ENCODE peak calls at places on chromosomes 11 and 22, in ten cellular contexts. P, D, T, X, E, K, M, L, U and Z are unnamed samples.

GRCh38 chr11:35488117-35488516 is 37.3 kb downstream of the PAMR1 start:
- DNase-seq in P (no peak), D (no peak), T (no peak), M (no peak), U (no peak), X (no peak), E (no peak), K (no peak), L (no peak), Z (no peak)

GRCh38 chr22:20436309-20437252 is 1.0 kb downstream of the SCARF2 start:
- DNase-seq in D (no peak), L (no peak), K (no peak), M (no peak), P (no peak), U (no peak), E (no peak), X (no peak), T (no peak), Z (no peak)

GRCh38 chr11:2489103-2489502 is 44.3 kb downstream of the KCNQ1 start:
- DNase-seq in X (no peak), D (no peak), K (no peak), P (no peak), E (no peak), L (no peak), U (no peak), M (peak), T (no peak), Z (no peak)

GRCh38 chr22:32796865-32797573 is 4.5 kb upstream of the TIMP3 start:
- DNase-seq in M (no peak), E (peak), L (peak), K (peak), D (peak), P (no peak), U (peak), X (peak), T (peak), Z (peak)

GRCh38 chr22:28917747-28918543 is 34.6 kb downstream of the ZNRF3 start:
- DNase-seq in P (no peak), M (no peak), T (no peak), X (peak), K (peak), E (peak), L (peak), U (peak), D (peak), Z (peak)

GRCh38 chr11:69864589-69864929 is 45.3 kb upstream of the FGF3 start:
- DNase-seq in D (no peak), M (no peak), K (no peak), T (no peak), U (no peak), P (no peak), E (no peak), X (no peak), L (no peak), Z (no peak)

GRCh38 chr22:30277547-30278344 is 11.1 kb upstream of the OSM start:
- DNase-seq in P (no peak), L (no peak), T (no peak), D (no peak), X (no peak), U (no peak), M (no peak), E (no peak), K (no peak), Z (no peak)

GRCh38 chr11:2166091-2166851 is 5.3 kb upstream of the INS start:
- DNase-seq in P (no peak), M (no peak), K (no peak), U (no peak), E (no peak), T (no peak), X (peak), D (no peak), L (no peak), Z (no peak)

GRCh38 chr11:23205156-23205871 is 345.0 kb upstream of the CCDC179 start:
- DNase-seq in E (no peak), P (no peak), M (no peak), T (no peak), X (no peak), U (no peak), K (no peak), L (no peak), D (no peak), Z (no peak)

GRCh38 chr22:19128009-19128401 is 3.1 kb upstream of the TSSK2 start:
- DNase-seq in U (no peak), L (no peak), T (no peak), M (no peak), E (no peak), P (no peak), X (no peak), D (no peak), K (no peak), Z (no peak)

GRCh38 chr11:130431806-130432205 is 3.4 kb upstream of the ADAMTS8 start:
- DNase-seq in P (no peak), E (no peak), K (no peak), T (no peak), X (no peak), M (no peak), U (no peak), D (no peak), L (no peak), Z (no peak)

GRCh38 chr11:128555606-128556005 is 31.8 kb downstream of the ETS1 start:
- DNase-seq in E (no peak), L (peak), K (no peak), D (no peak), T (no peak), M (no peak), P (no peak), X (no peak), U (no peak), Z (no peak)

GRCh38 chr22:33330534-33330933 is 272.4 kb upstream of the SYN3 start:
- DNase-seq in E (no peak), K (no peak), M (no peak), U (no peak), P (no peak), X (no peak), L (no peak), D (no peak), T (no peak), Z (no peak)

GRCh38 chr22:18954333-18954732 is 18.2 kb upstream of the PRODH start:
- DNase-seq in X (peak), U (peak), E (peak), K (peak), D (peak), M (no peak), L (no peak), P (peak), T (peak), Z (peak)

GRCh38 chr11:71129624-71130023 is 122.8 kb downstream of the SHANK2 start:
- DNase-seq in M (no peak), P (no peak), D (no peak), T (no peak), U (no peak), L (no peak), E (no peak), K (no peak), X (no peak), Z (peak)

GRCh38 chr11:110972640-110973039 is 260.4 kb upstream of the ARHGAP20 start:
- DNase-seq in E (no peak), P (no peak), D (no peak), U (no peak), X (no peak), K (no peak), L (no peak), M (no peak), T (no peak), Z (no peak)

GRCh38 chr11:66851698-66852465 is 5.0 kb upstream of the LRFN4 start:
- DNase-seq in E (peak), M (no peak), P (no peak), U (no peak), D (no peak), T (peak), L (no peak), X (no peak), K (no peak), Z (no peak)

GRCh38 chr22:45478108-45478771 is 24.4 kb upstream of the FBLN1 start:
- DNase-seq in X (no peak), M (no peak), D (no peak), T (no peak), K (no peak), L (no peak), E (no peak), P (no peak), U (peak), Z (no peak)

GRCh38 chr22:26767351-26767970 is 110.1 kb downstream of the MIAT start:
- DNase-seq in X (no peak), K (no peak), L (no peak), P (no peak), T (no peak), U (no peak), M (no peak), D (no peak), E (no peak), Z (no peak)

GRCh38 chr22:47165338-47165931 is 403.0 kb downstream of the TBC1D22A start:
- DNase-seq in U (no peak), M (no peak), E (peak), L (no peak), K (peak), P (no peak), T (no peak), D (peak), X (no peak), Z (no peak)

GRCh38 chr11:86914836-86915519 is 40.2 kb downstream of the FZD4 start:
- DNase-seq in L (no peak), D (no peak), U (no peak), X (no peak), T (no peak), E (no peak), M (no peak), P (no peak), K (no peak), Z (no peak)

GRCh38 chr11:85705805-85706204 is 19.8 kb upstream of the CCDC89 start:
- DNase-seq in U (no peak), M (no peak), X (no peak), L (no peak), T (no peak), K (no peak), D (no peak), P (no peak), E (no peak), Z (no peak)

GRCh38 chr11:110526323-110526722 is 96.6 kb downstream of the FDX1 start:
- DNase-seq in L (no peak), D (no peak), M (no peak), P (no peak), K (no peak), X (no peak), U (no peak), E (no peak), T (no peak), Z (no peak)

GRCh38 chr11:2420502-2421225 is 20.1 kb downstream of the TSSC4 start:
- DNase-seq in L (peak), T (peak), P (peak), M (no peak), U (peak), E (peak), K (peak), D (peak), X (peak), Z (peak)

GRCh38 chr11:34585870-34586654 is 34.8 kb upstream of the EHF start:
- DNase-seq in E (no peak), X (no peak), U (peak), L (peak), M (no peak), D (no peak), T (no peak), K (no peak), P (no peak), Z (peak)

GRCh38 chr22:16974298-16975084 is 33.5 kb downstream of the GAB4 start:
- DNase-seq in M (peak), L (no peak), K (no peak), E (no peak), T (no peak), U (no peak), P (no peak), X (no peak), D (no peak), Z (no peak)

GRCh38 chr11:121467965-121468364 is 15.2 kb upstream of the SORL1-AS1 start:
- DNase-seq in D (no peak), X (no peak), T (no peak), U (no peak), M (no peak), P (peak), E (no peak), L (no peak), K (no peak), Z (no peak)

GRCh38 chr22:17774206-17774927 is at the start of gene BID:
- DNase-seq in D (peak), T (peak), K (peak), M (no peak), L (no peak), P (peak), E (peak), U (no peak), X (peak), Z (peak)

GRCh38 chr11:60459345-60459744 is 3.7 kb downstream of the MS4A1 start:
- DNase-seq in X (no peak), E (no peak), K (no peak), U (no peak), P (no peak), M (no peak), D (no peak), T (no peak), L (no peak), Z (no peak)

DNA sequence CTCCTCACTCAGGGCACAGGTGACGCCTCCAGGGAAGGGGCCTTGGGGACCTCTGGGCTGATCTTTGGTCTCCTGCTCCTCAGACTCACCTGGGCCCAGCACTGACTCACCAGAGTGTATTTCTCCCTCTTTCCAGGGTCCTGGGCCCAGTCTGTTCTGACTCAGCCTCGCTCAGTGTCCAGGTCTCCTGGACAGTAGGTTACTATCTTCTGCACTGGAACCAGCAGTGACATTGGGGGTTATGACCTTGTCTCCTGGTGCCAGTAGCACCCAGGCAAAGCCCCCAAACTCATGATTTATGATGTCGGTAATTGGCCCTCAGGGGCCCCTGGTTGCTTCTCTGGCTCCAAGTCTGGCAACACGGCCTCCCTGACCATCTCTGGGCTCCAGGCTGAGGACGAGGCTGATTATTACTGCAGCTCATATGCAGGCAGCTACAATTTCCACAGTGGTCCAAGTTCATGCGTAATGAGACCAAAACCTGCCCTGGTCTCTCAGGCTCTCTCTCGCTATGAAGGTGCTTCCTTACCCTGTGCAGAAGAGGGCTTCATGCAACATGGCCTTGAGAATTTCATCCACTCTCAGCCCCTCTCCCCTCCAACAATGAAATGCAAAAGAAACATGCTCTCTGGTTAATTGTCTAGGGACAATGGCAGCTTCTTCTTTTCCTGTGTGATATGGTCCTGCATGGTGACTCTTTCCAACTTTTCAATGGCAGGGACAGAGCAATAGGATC is 21.0 kb upstream of the PRAME start:
- DNase-seq in L (no peak), M (no peak), T (no peak), K (no peak), U (no peak), P (no peak), D (no peak), E (no peak), X (no peak), Z (no peak)
- TF ChIP-seq POLR2A in L (no peak), M (no peak), T (no peak), K (no peak), U (no peak), P (no peak), D (no peak), E (no peak), X (no peak), Z (no peak)

GRCh38 chr22:39313258-39314001 is 6.0 kb downstream of the RPL3 start:
- DNase-seq in D (no peak), E (no peak), T (no peak), X (no peak), M (no peak), K (no peak), U (no peak), L (no peak), P (no peak), Z (no peak)

GRCh38 chr22:39314251-39314971 is 5.0 kb downstream of the RPL3 start:
- DNase-seq in U (no peak), K (peak), M (no peak), D (no peak), E (no peak), X (no peak), L (no peak), P (no peak), T (no peak), Z (no peak)

GRCh38 chr22:39317084-39317755 is 2.2 kb downstream of the RPL3 start:
- DNase-seq in X (no peak), E (peak), M (peak), T (no peak), D (no peak), P (peak), L (no peak), U (no peak), K (no peak), Z (no peak)

GRCh38 chr22:39316440-39317083 is 2.9 kb downstream of the RPL3 start:
- DNase-seq in K (peak), U (no peak), T (peak), L (peak), P (peak), D (peak), X (peak), M (peak), E (peak), Z (peak)

DNA sequence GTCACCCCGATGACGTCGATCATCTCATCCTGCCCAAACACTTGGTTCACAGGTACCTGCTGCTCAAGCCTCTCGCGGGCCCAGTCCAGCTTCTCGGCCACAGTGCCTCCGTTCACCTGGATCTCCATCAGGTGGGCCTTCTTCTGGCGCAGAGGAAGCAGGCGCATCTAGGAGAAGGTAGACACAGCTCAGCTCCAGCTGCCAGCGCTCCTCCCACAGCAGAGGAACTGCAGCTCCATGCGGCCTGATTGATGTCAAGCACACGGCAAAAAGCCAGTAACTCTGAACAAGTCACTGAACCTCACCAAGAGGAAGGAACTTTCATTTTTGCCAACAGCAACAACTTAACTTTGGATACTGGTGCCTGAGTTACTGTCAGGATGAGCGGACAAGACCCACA is 4.0 kb downstream of the RPL3 start:
- DNase-seq in P (no peak), U (no peak), E (no peak), X (no peak), M (no peak), T (peak), D (no peak), K (no peak), L (no peak), Z (no peak)
- TF ChIP-seq POLR2A in P (no peak), U (no peak), E (no peak), X (no peak), M (no peak), T (no peak), D (no peak), K (no peak), L (no peak), Z (no peak)

DNA sequence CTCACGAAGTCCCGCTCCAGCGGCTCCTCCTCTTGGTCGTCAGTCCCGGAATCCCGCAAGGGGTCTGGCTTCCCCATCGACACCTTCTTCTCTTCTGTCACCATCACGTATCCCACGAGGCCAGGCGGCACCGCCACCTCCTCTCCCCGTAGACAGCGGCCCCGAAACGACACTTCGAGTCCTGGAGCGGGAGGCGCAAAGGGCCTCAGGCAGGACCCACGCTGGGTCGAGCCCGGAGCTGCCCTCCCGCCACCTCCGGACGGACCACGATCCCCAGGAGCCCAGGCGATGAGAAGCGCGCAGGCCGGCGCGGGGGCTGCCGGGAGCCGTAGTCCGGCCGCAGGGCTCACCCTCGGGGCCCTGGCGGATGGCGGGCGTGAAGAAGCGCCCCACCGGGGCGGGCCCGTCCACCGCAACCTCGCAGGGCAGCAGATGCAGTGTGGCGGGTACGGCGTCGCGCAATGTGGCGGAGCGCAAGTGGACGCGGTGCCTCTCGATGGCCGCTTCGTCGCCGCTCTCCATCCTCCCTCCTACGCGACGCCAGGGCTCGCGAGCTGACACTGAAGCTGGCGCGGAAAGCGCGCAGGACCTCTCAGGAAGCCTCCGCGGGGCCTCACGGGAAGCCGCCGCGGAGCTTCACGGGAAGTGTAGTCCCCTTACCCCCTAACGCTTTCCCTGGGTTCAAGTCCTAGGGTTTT is at the start of gene RNASEH2C:
- DNase-seq in P (peak), K (peak), X (peak), M (no peak), U (peak), E (peak), L (peak), D (peak), T (peak), Z (peak)
- TF ChIP-seq POLR2A in P (peak), K (peak), X (no peak), M (peak), U (peak), E (peak), L (peak), D (peak), T (peak), Z (peak)

GRCh38 chr11:118998822-118999221 is 884 bp downstream of the CENATAC start:
- DNase-seq in P (no peak), E (no peak), X (peak), D (no peak), U (peak), L (peak), T (no peak), M (no peak), K (no peak), Z (peak)

GRCh38 chr11:119000906-119001305 is 3.0 kb downstream of the CENATAC start:
- DNase-seq in K (no peak), P (no peak), U (no peak), E (no peak), D (no peak), M (no peak), X (no peak), T (no peak), L (no peak), Z (no peak)

GRCh38 chr11:118998388-118998717 is 415 bp downstream of the CENATAC start:
- DNase-seq in X (no peak), E (peak), U (no peak), K (no peak), D (no peak), P (peak), T (no peak), L (no peak), M (no peak), Z (no peak)

GRCh38 chr11:118996926-118997626 is 862 bp upstream of the CENATAC start:
- DNase-seq in P (peak), U (peak), D (no peak), X (no peak), T (no peak), M (no peak), L (no peak), K (no peak), E (no peak), Z (no peak)

GRCh38 chr11:118997627-118998387 is at the start of gene CENATAC:
- DNase-seq in D (peak), X (peak), U (peak), L (peak), E (peak), P (peak), T (peak), K (peak), M (peak), Z (peak)
- TF ChIP-seq POLR2A in D (peak), X (no peak), U (peak), L (peak), E (peak), P (peak), T (peak), K (peak), M (peak), Z (peak)